ENCODE peak calls at places on chromosomes 5 and 9, in five cellular contexts. E is GM13977, A is NCI-H1092 treated with DMSO at 0.1 percent for 48 hours, S is iPS-NIHi11, Q is left ventricle myocardium inferior. I is an unnamed sample.

GRCh38 chr5:1262381-1262780 is 32.5 kb downstream of the TERT start:
- DNase-seq in E (no peak), A (no peak), S (no peak), Q (no peak), I (no peak)

GRCh38 chr9:127664678-127665507 is 41.9 kb upstream of the CFAP157 start:
- DNase-seq in E (no peak), A (no peak), S (no peak), Q (no peak), I (no peak)

GRCh38 chr5:39102684-39103155 is 28.5 kb upstream of the RICTOR start:
- DNase-seq in E (no peak), A (no peak), S (no peak), Q (no peak), I (no peak)

GRCh38 chr9:122334916-122335315 is 35.9 kb upstream of the PTGS1 start:
- DNase-seq in E (no peak), A (no peak), S (no peak), Q (no peak), I (no peak)

GRCh38 chr5:59328801-59329296 is 564.7 kb downstream of the PDE4D start:
- DNase-seq in E (no peak), A (peak), S (peak), Q (peak), I (peak)

GRCh38 chr5:135448071-135448704 is 1.0 kb upstream of the DCANP1 start:
- DNase-seq in E (no peak), A (no peak), S (no peak), Q (no peak), I (no peak)

GRCh38 chr5:26805076-26805475 is 233.3 kb downstream of the CDH9 start:
- DNase-seq in E (no peak), A (peak), S (no peak), Q (no peak), I (no peak)

GRCh38 chr5:385321-385720 is 57.7 kb upstream of the EXOC3 start:
- DNase-seq in E (no peak), A (no peak), S (no peak), Q (no peak), I (no peak)